ENCODE peak calls at places on chromosomes 3 and 15, in four cellular contexts. M, Y, J and A are unnamed samples.

GRCh38 chr3:41350441-41350840 is 151.1 kb downstream of the CTNNB1 start:
- DNase-seq in M (no peak), Y (no peak), J (peak; percentile 62), A (no peak)

GRCh38 chr3:197042539-197042938 is 12.9 kb upstream of the MELTF start:
- DNase-seq in M (no peak), Y (no peak), J (no peak), A (no peak)

GRCh38 chr3:107285197-107285596 is 92.0 kb upstream of the CCDC54 start:
- DNase-seq in M (no peak), Y (no peak), J (peak; percentile 5), A (no peak)

GRCh38 chr15:65583701-65584100 is 27.2 kb downstream of the INTS14 start:
- DNase-seq in M (peak; percentile 55), Y (no peak), J (peak; percentile 47), A (peak; percentile 73)

GRCh38 chr3:56761887-56762605 is 39.7 kb downstream of the ARHGEF3 start:
- DNase-seq in M (no peak), Y (no peak), J (peak; percentile 66), A (no peak)

GRCh38 chr15:58057559-58057958 is 8.0 kb downstream of the ALDH1A2 start:
- DNase-seq in M (no peak), Y (no peak), J (no peak), A (no peak)

GRCh38 chr3:62211675-62212429 is 161.5 kb downstream of the FEZF2 start:
- DNase-seq in M (no peak), Y (no peak), J (no peak), A (no peak)

GRCh38 chr3:113746955-113747718 is at the start of gene ATP6V1A:
- DNase-seq in M (peak; percentile 83), Y (no peak), J (peak; percentile 7), A (peak; percentile 79)

GRCh38 chr3:129432671-129433070 is 4.2 kb upstream of the EFCAB12 start:
- DNase-seq in M (no peak), Y (no peak), J (no peak), A (no peak)

GRCh38 chr3:11289864-11290263 is 17.7 kb downstream of the ATG7 start:
- DNase-seq in M (no peak), Y (no peak), J (no peak), A (no peak)

GRCh38 chr15:91867581-91868026 is 14.1 kb downstream of the SLCO3A1 start:
- DNase-seq in M (no peak), Y (no peak), J (peak; percentile 94), A (no peak)

GRCh38 chr3:13658681-13659080 is 109.8 kb downstream of the FBLN2 start:
- DNase-seq in M (no peak), Y (no peak), J (no peak), A (no peak)

DNA sequence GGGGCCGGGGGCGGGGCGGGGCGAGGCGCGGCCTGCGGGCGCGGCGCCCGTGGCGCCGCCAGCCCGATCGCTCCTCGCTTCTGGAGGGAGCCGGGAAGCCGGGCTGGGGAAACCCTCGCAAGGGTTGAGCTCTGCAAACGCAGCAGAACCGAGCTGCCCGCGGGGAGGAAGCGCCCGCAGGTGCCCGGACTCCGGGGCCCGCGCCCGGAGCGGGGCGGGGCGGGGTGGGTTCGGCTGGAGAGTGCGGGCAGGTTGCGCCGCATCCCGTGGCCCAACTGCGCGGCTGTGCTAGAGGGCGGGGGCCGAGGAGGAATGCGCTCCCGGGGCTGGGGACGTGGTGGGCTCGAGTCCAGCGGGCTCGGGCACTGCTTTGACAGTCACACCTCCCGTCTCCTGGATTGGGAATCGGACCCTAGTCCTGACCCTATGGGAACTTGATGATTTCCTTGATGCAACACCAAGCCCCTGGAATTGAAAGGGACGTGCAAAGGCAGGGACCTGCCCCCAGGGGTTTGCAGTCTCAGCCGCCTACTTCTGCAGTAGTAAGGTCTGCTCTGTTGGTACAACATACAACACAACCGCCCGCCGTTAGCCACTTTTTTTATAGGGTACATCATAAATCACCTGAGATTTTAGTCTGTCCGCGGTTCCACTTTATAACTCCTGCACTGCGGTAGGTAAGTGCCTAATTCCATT is 34.3 kb downstream of the ZBTB38 start:
- DNase-seq in M (peak; percentile 58), Y (peak; percentile 54), J (peak; percentile 63), A (peak; percentile 59)
- TF ChIP-seq CTCF in M (no peak), Y (no peak), J (no peak), A (no peak)

GRCh38 chr3:123295901-123296250 is 94.1 kb downstream of the SEC22A start:
- DNase-seq in M (no peak), Y (no peak), J (no peak), A (no peak)
- TF ChIP-seq CTCF in M (no peak), Y (no peak), J (no peak), A (no peak)

GRCh38 chr3:31567036-31567435 is 34.3 kb downstream of the STT3B start:
- DNase-seq in M (no peak), Y (no peak), J (no peak), A (peak; percentile 58)
- TF ChIP-seq CTCF in M (peak; percentile 33), Y (no peak), J (peak; percentile 39), A (peak; percentile 76)

GRCh38 chr3:71006810-71007785 is 576.4 kb downstream of the FOXP1 start:
- DNase-seq in M (peak; percentile 16), Y (no peak), J (peak; percentile 49), A (no peak)
- TF ChIP-seq CTCF in M (no peak), Y (peak; percentile 47), J (peak; percentile 31), A (peak; percentile 63)

GRCh38 chr15:64193971-64194370 is 31.1 kb upstream of the PPIB start:
- DNase-seq in M (no peak), Y (no peak), J (no peak), A (no peak)
- TF ChIP-seq CTCF in M (no peak), Y (no peak), J (no peak), A (no peak)

GRCh38 chr15:55921744-55922143 is 71.7 kb downstream of the NEDD4 start:
- DNase-seq in M (no peak), Y (no peak), J (no peak), A (no peak)
- TF ChIP-seq CTCF in M (no peak), Y (no peak), J (no peak), A (no peak)

GRCh38 chr15:24917431-24917830 is 37.4 kb upstream of the SNRPN start:
- DNase-seq in M (no peak), Y (no peak), J (no peak), A (no peak)
- TF ChIP-seq CTCF in M (no peak), Y (no peak), J (no peak), A (no peak)

GRCh38 chr3:169348276-169348675 is 315.2 kb downstream of the MECOM start:
- DNase-seq in M (no peak), Y (no peak), J (no peak), A (no peak)

GRCh38 chr3:169344465-169344864 is 319.0 kb downstream of the MECOM start:
- DNase-seq in M (no peak), Y (no peak), J (peak; percentile 63), A (no peak)

GRCh38 chr3:169347597-169347996 is 315.9 kb downstream of the MECOM start:
- DNase-seq in M (no peak), Y (no peak), J (no peak), A (no peak)

GRCh38 chr3:169342652-169343051 is 320.9 kb downstream of the MECOM start:
- DNase-seq in M (no peak), Y (no peak), J (no peak), A (no peak)

DNA sequence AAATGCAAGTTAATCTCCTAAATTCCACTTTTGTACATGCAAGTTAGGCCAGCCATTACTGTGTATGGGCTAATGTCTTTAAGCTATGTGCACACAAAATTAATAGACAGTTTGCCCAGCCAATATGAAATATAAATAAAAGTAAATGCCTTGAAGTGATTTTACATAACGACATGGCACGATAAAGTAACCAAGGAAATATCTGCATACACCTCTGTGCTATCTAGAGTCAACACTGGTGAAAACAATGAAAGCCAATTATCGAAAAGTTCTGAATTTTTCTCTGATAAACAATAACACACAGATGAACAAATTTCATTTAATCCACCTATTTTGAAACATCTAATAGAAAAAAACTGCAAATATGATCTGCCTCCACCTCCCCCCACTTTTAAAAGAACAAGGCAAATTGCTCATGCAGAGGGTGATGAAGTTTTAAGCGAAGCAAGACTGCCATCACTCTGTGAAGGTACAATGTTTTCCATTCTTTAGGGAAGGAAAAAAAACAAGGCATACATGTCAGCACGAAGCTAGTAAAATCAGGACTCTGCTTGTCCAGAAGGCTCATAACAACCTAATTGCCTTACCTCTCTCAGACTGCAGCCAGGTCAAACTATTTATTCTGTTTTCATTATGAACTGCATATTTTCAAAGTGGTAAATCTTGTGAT is 317.7 kb downstream of the MECOM start:
- DNase-seq in M (no peak), Y (no peak), J (no peak), A (no peak)
- TF ChIP-seq CTCF in M (no peak), Y (no peak), J (no peak), A (no peak)